ENCODE peak calls at places on chromosomes 2 and 18, in four cellular contexts. One of them, this sample, is unnamed.

GRCh38 chr2:6770006-6770405 is 95.7 kb downstream of the CMPK2 start:
- DNase-seq in NCI-H2081: no peak
- DNase-seq in cardiac muscle cell: no peak
- DNase-seq in frontal cortex: no peak
- DNase-seq in this sample: no peak

GRCh38 chr18:47996091-47996541 is 65.7 kb upstream of the SMAD2 start:
- DNase-seq in frontal cortex: no peak
- DNase-seq in cardiac muscle cell: no peak
- DNase-seq in NCI-H2081: no peak
- DNase-seq in this sample: no peak

GRCh38 chr2:10733584-10733958 is 12.1 kb downstream of the ATP6V1C2 start:
- DNase-seq in NCI-H2081: no peak
- DNase-seq in cardiac muscle cell: peak; percentile 33
- DNase-seq in frontal cortex: no peak
- DNase-seq in this sample: no peak

GRCh38 chr2:150526006-150526405 is 38.5 kb upstream of the RND3 start:
- DNase-seq in frontal cortex: no peak
- DNase-seq in NCI-H2081: no peak
- DNase-seq in cardiac muscle cell: no peak
- DNase-seq in this sample: no peak

GRCh38 chr2:97951155-97951670 is 44.5 kb downstream of the TMEM131 start:
- DNase-seq in frontal cortex: no peak
- DNase-seq in NCI-H2081: no peak
- DNase-seq in cardiac muscle cell: no peak
- DNase-seq in this sample: no peak

GRCh38 chr2:46954951-46955571 is 39.5 kb upstream of the MCFD2 start:
- DNase-seq in frontal cortex: no peak
- DNase-seq in NCI-H2081: no peak
- DNase-seq in cardiac muscle cell: no peak
- DNase-seq in this sample: no peak

GRCh38 chr2:216211614-216212013 is 102.5 kb downstream of the XRCC5 start:
- DNase-seq in NCI-H2081: no peak
- DNase-seq in cardiac muscle cell: no peak
- DNase-seq in frontal cortex: no peak
- DNase-seq in this sample: no peak

GRCh38 chr18:37261246-37261927 is 304.2 kb downstream of the CELF4 start:
- DNase-seq in NCI-H2081: no peak
- DNase-seq in cardiac muscle cell: no peak
- DNase-seq in frontal cortex: no peak
- DNase-seq in this sample: no peak

GRCh38 chr2:149470046-149470445 is 117.5 kb downstream of the MMADHC start:
- DNase-seq in frontal cortex: no peak
- DNase-seq in NCI-H2081: no peak
- DNase-seq in cardiac muscle cell: no peak
- DNase-seq in this sample: no peak

GRCh38 chr2:27667439-27667838 is 3.8 kb downstream of the SLC4A1AP start:
- DNase-seq in NCI-H2081: no peak
- DNase-seq in frontal cortex: no peak
- DNase-seq in cardiac muscle cell: no peak
- DNase-seq in this sample: no peak

GRCh38 chr2:128306081-128306930 is 12.4 kb downstream of the HS6ST1 start:
- DNase-seq in NCI-H2081: peak; percentile 86
- DNase-seq in cardiac muscle cell: peak; percentile 27
- DNase-seq in frontal cortex: no peak
- DNase-seq in this sample: peak; percentile 84

GRCh38 chr18:76476665-76477561 is 18.1 kb downstream of the ZNF516 start:
- DNase-seq in frontal cortex: no peak
- DNase-seq in NCI-H2081: no peak
- DNase-seq in cardiac muscle cell: no peak
- DNase-seq in this sample: no peak

GRCh38 chr18:72181241-72181764 is 362.8 kb downstream of the CBLN2 start:
- DNase-seq in frontal cortex: no peak
- DNase-seq in cardiac muscle cell: no peak
- DNase-seq in NCI-H2081: no peak
- DNase-seq in this sample: no peak

GRCh38 chr2:45274190-45274926 is 265.1 kb upstream of the SIX2 start:
- DNase-seq in cardiac muscle cell: no peak
- DNase-seq in frontal cortex: no peak
- DNase-seq in NCI-H2081: peak; percentile 92
- DNase-seq in this sample: peak; percentile 77

GRCh38 chr2:192377174-192377573 is 182.4 kb upstream of the TMEFF2 start:
- DNase-seq in cardiac muscle cell: no peak
- DNase-seq in NCI-H2081: no peak
- DNase-seq in frontal cortex: no peak
- DNase-seq in this sample: peak; percentile 14

GRCh38 chr2:144510206-144510991 is 9.5 kb downstream of the ZEB2 start:
- DNase-seq in cardiac muscle cell: peak; percentile 58
- DNase-seq in NCI-H2081: no peak
- DNase-seq in frontal cortex: no peak
- DNase-seq in this sample: no peak

GRCh38 chr2:60513996-60514395 is 39.5 kb downstream of the BCL11A start:
- DNase-seq in cardiac muscle cell: no peak
- DNase-seq in NCI-H2081: no peak
- DNase-seq in frontal cortex: no peak
- DNase-seq in this sample: no peak

GRCh38 chr2:207503234-207503633 is 26.5 kb upstream of the CREB1 start:
- DNase-seq in frontal cortex: no peak
- DNase-seq in cardiac muscle cell: peak; percentile 11
- DNase-seq in NCI-H2081: no peak
- DNase-seq in this sample: no peak

GRCh38 chr18:21762181-21762772 is 21.7 kb downstream of the MIB1 start:
- DNase-seq in cardiac muscle cell: no peak
- DNase-seq in NCI-H2081: no peak
- DNase-seq in frontal cortex: no peak
- DNase-seq in this sample: no peak

GRCh38 chr18:6628189-6628588 is 101.3 kb upstream of the ARHGAP28 start:
- DNase-seq in NCI-H2081: no peak
- DNase-seq in frontal cortex: no peak
- DNase-seq in cardiac muscle cell: no peak
- DNase-seq in this sample: no peak

GRCh38 chr2:48693645-48694044 is 61.9 kb downstream of the LHCGR start:
- DNase-seq in frontal cortex: no peak
- DNase-seq in cardiac muscle cell: no peak
- DNase-seq in NCI-H2081: no peak
- DNase-seq in this sample: no peak

GRCh38 chr2:236501026-236501425 is 68.6 kb upstream of the ACKR3 start:
- DNase-seq in NCI-H2081: no peak
- DNase-seq in frontal cortex: no peak
- DNase-seq in cardiac muscle cell: no peak
- DNase-seq in this sample: no peak

GRCh38 chr18:36808681-36809080 is 20.1 kb downstream of the TPGS2 start:
- DNase-seq in cardiac muscle cell: no peak
- DNase-seq in frontal cortex: no peak
- DNase-seq in NCI-H2081: no peak
- DNase-seq in this sample: no peak

GRCh38 chr2:26068602-26069298 is 34.9 kb downstream of the RAB10 start:
- DNase-seq in frontal cortex: no peak
- DNase-seq in NCI-H2081: peak; percentile 12
- DNase-seq in cardiac muscle cell: no peak
- DNase-seq in this sample: no peak

GRCh38 chr18:57854726-57855125 is 51.6 kb upstream of the ATP8B1 start:
- DNase-seq in NCI-H2081: no peak
- DNase-seq in frontal cortex: no peak
- DNase-seq in cardiac muscle cell: no peak
- DNase-seq in this sample: peak; percentile 82

GRCh38 chr2:217916504-217917254 is 86.1 kb downstream of the TNS1 start:
- DNase-seq in cardiac muscle cell: no peak
- DNase-seq in NCI-H2081: no peak
- DNase-seq in frontal cortex: no peak
- DNase-seq in this sample: no peak

GRCh38 chr18:31402026-31402373 is 25.4 kb downstream of the DSG4 start:
- DNase-seq in cardiac muscle cell: no peak
- DNase-seq in frontal cortex: no peak
- DNase-seq in NCI-H2081: no peak
- DNase-seq in this sample: no peak

GRCh38 chr2:156065912-156066311 is 266.6 kb downstream of the NR4A2 start:
- DNase-seq in cardiac muscle cell: no peak
- DNase-seq in NCI-H2081: peak; percentile 22
- DNase-seq in frontal cortex: no peak
- DNase-seq in this sample: peak; percentile 3

GRCh38 chr18:22643731-22644130 is 226.0 kb upstream of the CTAGE1 start:
- DNase-seq in NCI-H2081: no peak
- DNase-seq in frontal cortex: no peak
- DNase-seq in cardiac muscle cell: no peak
- DNase-seq in this sample: no peak

GRCh38 chr2:30433902-30434301 is 13.1 kb upstream of the LCLAT1 start:
- DNase-seq in cardiac muscle cell: no peak
- DNase-seq in frontal cortex: no peak
- DNase-seq in NCI-H2081: no peak
- DNase-seq in this sample: no peak

GRCh38 chr2:135709992-135710391 is 31.7 kb upstream of the UBXN4 start:
- DNase-seq in frontal cortex: peak; percentile 53
- DNase-seq in cardiac muscle cell: peak; percentile 52
- DNase-seq in NCI-H2081: peak; percentile 48
- DNase-seq in this sample: no peak

GRCh38 chr2:22215517-22215916 is 1091.7 kb downstream of the TDRD15 start:
- DNase-seq in frontal cortex: no peak
- DNase-seq in cardiac muscle cell: no peak
- DNase-seq in NCI-H2081: no peak
- DNase-seq in this sample: no peak

This sample was measured in NCI-H748 treated with DMSO at 0.1 percent for 48 hours.